ENCODE peak calls at places on chromosomes 6 and 20, in nine cellular contexts. Q, H, A, C, X, B, P, N and G are unnamed samples.

GRCh38 chr6:4296552-4296951 is 161.2 kb upstream of the ECI2 start:
- DNase-seq in P (no peak), Q (no peak), C (no peak), A (no peak), H (no peak), X (no peak), N (no peak), B (no peak), G (no peak)

GRCh38 chr6:4931530-4932505 is 72.0 kb downstream of the RPP40 start:
- DNase-seq in H (peak), P (no peak), C (peak), N (no peak), Q (no peak), A (no peak), X (no peak), B (no peak), G (no peak)

GRCh38 chr20:20454850-20455627 is 87.1 kb downstream of the INSM1 start:
- DNase-seq in H (no peak), N (no peak), X (no peak), A (no peak), B (no peak), Q (no peak), P (no peak), C (no peak), G (no peak)

GRCh38 chr20:62860924-62861691 is 514 bp downstream of the TCFL5 start:
- DNase-seq in C (no peak), P (no peak), H (peak), B (no peak), Q (peak), N (no peak), A (no peak), X (peak), G (peak)

GRCh38 chr6:140178550-140179334 is 804.3 kb upstream of the CITED2 start:
- DNase-seq in H (peak), X (no peak), N (peak), A (no peak), Q (no peak), B (no peak), C (no peak), P (no peak), G (no peak)

GRCh38 chr6:168469198-168469943 is 28.4 kb downstream of the SMOC2 start:
- DNase-seq in Q (no peak), N (no peak), A (no peak), X (no peak), C (no peak), B (peak), P (no peak), H (no peak), G (no peak)

GRCh38 chr20:41133709-41134361 is 3.5 kb upstream of the PLCG1 start:
- DNase-seq in C (peak), Q (no peak), B (no peak), H (peak), X (peak), P (no peak), N (no peak), A (no peak), G (no peak)

GRCh38 chr6:77457720-77458349 is 5.5 kb downstream of the HTR1B start:
- DNase-seq in X (no peak), P (peak), B (peak), C (peak), H (peak), A (peak), N (peak), Q (peak), G (no peak)

GRCh38 chr6:34226731-34227586 is 9.7 kb upstream of the HMGA1 start:
- DNase-seq in X (no peak), Q (no peak), N (no peak), H (no peak), B (no peak), P (peak), A (no peak), C (no peak), G (no peak)

GRCh38 chr6:113980937-113981554 is 10.1 kb upstream of the HDAC2 start:
- DNase-seq in N (no peak), X (no peak), C (no peak), P (no peak), Q (no peak), H (peak), B (no peak), A (peak), G (no peak)

GRCh38 chr6:5085638-5086293 is 625 bp downstream of the PPP1R3G start:
- DNase-seq in N (no peak), X (no peak), B (peak), P (peak), Q (peak), A (peak), H (peak), C (peak), G (no peak)

GRCh38 chr6:17965397-17965796 is 22.0 kb downstream of the KIF13A start:
- DNase-seq in H (no peak), Q (no peak), A (no peak), B (no peak), N (no peak), X (no peak), C (no peak), P (no peak), G (no peak)

GRCh38 chr20:54221996-54222890 is 14.4 kb downstream of the PFDN4 start:
- DNase-seq in H (no peak), P (no peak), C (no peak), N (no peak), Q (no peak), B (no peak), X (no peak), A (no peak), G (no peak)

GRCh38 chr20:54218470-54218869 is 10.6 kb downstream of the PFDN4 start:
- DNase-seq in N (no peak), C (no peak), B (no peak), A (no peak), H (no peak), X (no peak), P (no peak), Q (no peak), G (no peak)

GRCh38 chr20:54219751-54220426 is 12.0 kb downstream of the PFDN4 start:
- DNase-seq in C (no peak), B (no peak), H (peak), X (no peak), N (no peak), P (no peak), A (no peak), Q (no peak), G (no peak)

GRCh38 chr20:54221383-54221782 is 13.5 kb downstream of the PFDN4 start:
- DNase-seq in C (no peak), A (no peak), B (no peak), X (no peak), P (no peak), H (peak), N (no peak), Q (no peak), G (no peak)

DNA sequence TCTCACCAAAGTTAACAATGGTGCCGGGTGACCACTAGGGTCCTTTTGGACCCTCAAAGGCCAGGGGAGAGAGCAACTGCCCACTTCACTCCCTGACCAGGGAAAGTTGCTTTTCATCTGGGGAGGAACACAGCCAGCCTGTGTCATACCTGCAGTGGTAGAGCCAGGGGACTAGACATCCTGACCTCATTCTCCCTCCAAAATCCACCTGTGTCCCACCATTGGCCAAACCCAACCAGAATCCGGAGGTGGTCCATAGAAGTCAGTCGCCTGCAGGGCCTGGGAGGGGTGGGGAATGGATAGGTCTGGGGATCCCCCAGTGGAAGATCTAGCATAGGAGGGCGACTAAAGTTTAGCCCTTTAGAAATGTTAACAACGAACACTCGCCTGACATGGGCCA is 12.8 kb downstream of the PFDN4 start:
- DNase-seq in X (no peak), P (no peak), H (no peak), N (no peak), B (no peak), Q (no peak), C (no peak), A (no peak), G (no peak)
- TF ChIP-seq CTCF in X (no peak), P (no peak), H (no peak), N (no peak), B (no peak), Q (no peak), C (no peak), A (no peak), G (no peak)

GRCh38 chr6:10769419-10769818 is 21.8 kb downstream of the TMEM14B start:
- DNase-seq in N (no peak), C (no peak), B (no peak), A (no peak), H (no peak), X (no peak), P (no peak), Q (no peak), G (no peak)

GRCh38 chr6:10771371-10771894 is 23.8 kb downstream of the TMEM14B start:
- DNase-seq in A (no peak), C (no peak), Q (no peak), H (no peak), X (no peak), P (no peak), N (no peak), B (no peak), G (no peak)
- TF ChIP-seq CTCF in A (no peak), C (no peak), Q (no peak), H (no peak), X (no peak), P (no peak), N (no peak), B (no peak), G (no peak)

GRCh38 chr20:61566691-61567090 is 314.6 kb downstream of the CDH4 start:
- DNase-seq in B (no peak), N (no peak), H (no peak), C (no peak), A (no peak), X (no peak), Q (no peak), P (no peak), G (no peak)

GRCh38 chr20:61569836-61570235 is 317.8 kb downstream of the CDH4 start:
- DNase-seq in N (no peak), Q (no peak), P (no peak), H (no peak), X (no peak), C (no peak), B (no peak), A (peak), G (no peak)

GRCh38 chr20:61565791-61566190 is 313.7 kb downstream of the CDH4 start:
- DNase-seq in B (no peak), N (no peak), C (no peak), Q (no peak), A (no peak), P (no peak), X (no peak), H (no peak), G (no peak)

GRCh38 chr20:61564628-61565027 is 312.6 kb downstream of the CDH4 start:
- DNase-seq in P (no peak), X (no peak), H (no peak), C (no peak), A (no peak), N (no peak), Q (no peak), B (no peak), G (no peak)

DNA sequence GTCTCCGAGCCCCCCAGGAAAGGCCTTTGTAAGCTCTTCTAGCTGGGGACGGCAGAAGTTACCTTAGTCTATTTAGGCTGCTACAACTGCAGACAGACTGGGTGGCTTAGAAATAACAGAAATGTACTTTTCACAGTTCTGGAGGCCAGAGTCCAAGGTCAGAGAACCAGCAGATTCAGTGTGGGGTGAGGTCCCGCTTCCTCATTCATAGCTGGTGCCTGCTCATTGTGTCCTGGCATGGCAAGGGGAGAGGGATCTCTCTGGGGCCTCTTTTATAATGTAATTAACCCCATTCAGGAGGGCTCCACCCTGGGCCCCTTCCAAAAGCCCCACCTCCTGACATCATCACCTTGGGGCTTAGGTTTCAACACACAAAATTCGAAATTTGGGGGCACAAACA is 315.1 kb downstream of the CDH4 start:
- DNase-seq in A (no peak), P (no peak), C (no peak), H (no peak), B (no peak), X (no peak), N (no peak), Q (no peak), G (no peak)
- TF ChIP-seq CTCF in A (no peak), P (no peak), C (no peak), H (no peak), B (no peak), X (no peak), N (no peak), Q (no peak), G (no peak)

GRCh38 chr6:170260686-170261085 is 30.2 kb downstream of the DLL1 start:
- DNase-seq in Q (peak), C (no peak), B (no peak), P (no peak), N (no peak), A (no peak), H (no peak), X (no peak), G (no peak)
- TF ChIP-seq CTCF in Q (peak), C (no peak), B (no peak), P (no peak), N (peak), A (no peak), H (peak), X (no peak), G (no peak)

DNA sequence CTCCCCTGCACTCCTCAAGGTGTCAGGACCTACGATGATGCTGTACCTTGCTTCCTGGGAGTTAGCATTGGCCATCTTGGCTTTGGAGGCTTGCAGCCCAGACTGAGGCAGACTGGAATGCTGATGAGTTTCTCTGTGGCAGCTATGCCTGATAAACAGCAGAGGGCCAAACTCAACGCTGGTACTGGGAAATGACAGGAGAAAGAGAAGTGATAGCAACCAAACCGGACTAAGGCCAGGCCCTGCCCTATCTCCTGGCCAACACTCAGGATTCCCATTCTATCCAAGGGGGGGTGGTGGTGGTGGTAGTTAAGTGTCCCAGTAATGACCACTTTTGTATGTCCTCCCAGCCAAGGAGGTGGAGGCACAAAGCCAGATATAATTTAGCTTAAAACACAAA is 90.0 kb upstream of the DTNBP1 start:
- DNase-seq in Q (no peak), N (no peak), H (no peak), X (no peak), P (no peak), B (no peak), C (no peak), A (no peak), G (no peak)
- TF ChIP-seq CTCF in Q (no peak), N (peak), H (peak), X (no peak), P (no peak), B (no peak), C (no peak), A (no peak), G (no peak)

GRCh38 chr6:3162067-3162497 is 4.7 kb upstream of the TUBB2A start:
- DNase-seq in B (no peak), C (no peak), A (no peak), X (no peak), P (no peak), Q (no peak), H (no peak), N (no peak), G (no peak)

GRCh38 chr6:3162565-3163247 is 5.4 kb upstream of the TUBB2A start:
- DNase-seq in P (peak), N (peak), X (peak), B (peak), A (peak), H (peak), C (peak), Q (peak), G (peak)

GRCh38 chr6:3152689-3153088 is 4.7 kb downstream of the TUBB2A start:
- DNase-seq in N (no peak), B (no peak), X (no peak), A (no peak), Q (no peak), P (no peak), H (no peak), C (no peak), G (no peak)

GRCh38 chr6:3159805-3160781 is 2.7 kb upstream of the TUBB2A start:
- DNase-seq in X (peak), B (no peak), P (peak), N (no peak), Q (peak), C (peak), H (peak), A (no peak), G (no peak)

GRCh38 chr6:3157151-3157933 is at the start of gene TUBB2A:
- DNase-seq in H (peak), N (peak), B (peak), P (peak), C (peak), X (peak), Q (peak), A (peak), G (peak)
- TF ChIP-seq CTCF in H (peak), N (peak), B (peak), P (no peak), C (no peak), X (peak), Q (no peak), A (no peak), G (no peak)